ENCODE peak calls at places on chromosomes 3 and 15, in five cellular contexts. F, I, T, R and M are unnamed samples.

GRCh38 chr3:136546718-136547117 is 205.5 kb downstream of the STAG1 start:
- DNase-seq in I (no peak), R (peak; percentile 7), T (no peak), F (no peak), M (no peak)

GRCh38 chr15:82951472-82952155 is 906 bp downstream of the HOMER2 start:
- DNase-seq in I (no peak), F (no peak), T (no peak), R (peak; percentile 49), M (no peak)

GRCh38 chr15:74892313-74892712 is 2.5 kb downstream of the MPI start:
- DNase-seq in F (no peak), R (no peak), T (no peak), I (no peak), M (no peak)

GRCh38 chr3:122609798-122610559 is 32.5 kb downstream of the PARP15 start:
- DNase-seq in T (no peak), R (peak; percentile 80), F (no peak), I (no peak), M (no peak)

GRCh38 chr3:120561251-120562045 is 34.7 kb upstream of the NDUFB4 start:
- DNase-seq in T (peak; percentile 94), F (peak; percentile 66), I (peak; percentile 54), R (peak; percentile 44), M (peak; percentile 40)

GRCh38 chr3:111980716-111981456 is 2.1 kb downstream of the ABHD10 start:
- DNase-seq in F (no peak), I (no peak), T (no peak), R (no peak), M (no peak)

GRCh38 chr3:30871720-30872119 is 22.7 kb downstream of the GADL1 start:
- DNase-seq in I (no peak), T (no peak), F (no peak), R (no peak), M (no peak)

GRCh38 chr3:148861277-148861869 is 3.7 kb upstream of the CPA3 start:
- DNase-seq in F (no peak), R (peak; percentile 39), I (no peak), T (no peak), M (no peak)

GRCh38 chr15:30903497-30904187 is at the start of gene FAN1:
- DNase-seq in I (peak; percentile 91), T (peak; percentile 92), R (peak; percentile 91), F (peak; percentile 91), M (peak; percentile 78)

GRCh38 chr15:38038659-38039442 is 104.4 kb downstream of the TMCO5A start:
- DNase-seq in T (no peak), I (no peak), F (no peak), R (no peak), M (no peak)

GRCh38 chr3:51954120-51954519 is 1.1 kb upstream of the GPR62 start:
- DNase-seq in F (no peak), I (no peak), R (no peak), T (no peak), M (no peak)

GRCh38 chr3:51957520-51958205 is 2.5 kb downstream of the GPR62 start:
- DNase-seq in I (peak; percentile 41), T (no peak), R (no peak), F (no peak), M (no peak)

GRCh38 chr3:51955175-51955892 is at the start of gene GPR62:
- DNase-seq in F (no peak), R (no peak), I (peak; percentile 42), T (no peak), M (no peak)

GRCh38 chr3:51954713-51955112 is 468 bp upstream of the GPR62 start:
- DNase-seq in F (no peak), R (no peak), I (no peak), T (no peak), M (no peak)

DNA sequence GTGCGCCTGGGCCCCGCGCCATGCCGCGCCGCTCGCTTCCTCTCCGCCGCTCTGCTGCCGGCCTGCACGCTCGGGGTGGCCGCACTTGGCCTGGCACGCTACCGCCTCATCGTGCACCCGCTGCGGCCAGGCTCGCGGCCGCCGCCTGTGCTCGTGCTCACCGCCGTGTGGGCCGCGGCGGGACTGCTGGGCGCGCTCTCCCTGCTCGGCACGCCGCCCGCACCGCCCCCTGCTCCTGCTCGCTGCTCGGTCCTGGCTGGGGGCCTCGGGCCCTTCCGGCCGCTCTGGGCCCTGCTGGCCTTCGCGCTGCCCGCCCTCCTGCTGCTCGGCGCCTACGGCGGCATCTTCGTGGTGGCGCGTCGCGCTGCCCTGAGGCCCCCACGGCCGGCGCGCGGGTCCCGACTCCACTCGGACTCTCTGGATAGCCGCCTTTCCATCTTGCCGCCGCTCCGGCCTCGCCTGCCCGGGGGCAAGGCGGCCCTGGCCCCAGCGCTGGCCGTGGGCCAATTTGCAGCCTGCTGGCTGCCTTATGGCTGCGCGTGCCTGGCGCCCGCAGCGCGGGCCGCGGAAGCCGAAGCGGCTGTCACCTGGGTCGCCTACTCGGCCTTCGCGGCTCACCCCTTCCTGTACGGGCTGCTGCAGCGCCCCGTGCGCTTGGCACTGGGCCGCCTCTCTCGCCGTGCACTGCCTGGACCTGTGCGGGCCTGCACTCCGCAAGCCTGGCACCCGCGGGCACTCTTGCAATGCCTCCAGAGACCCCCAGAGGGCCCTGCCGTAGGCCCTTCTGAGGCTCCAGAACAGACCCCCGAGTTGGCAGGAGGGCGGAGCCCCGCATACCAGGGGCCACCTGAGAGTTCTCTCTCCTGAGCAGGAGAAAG is 951 bp downstream of the GPR62 start:
- DNase-seq in F (no peak), I (peak; percentile 56), T (peak; percentile 80), R (peak; percentile 72), M (peak; percentile 51)
- TF ChIP-seq CTCF in F (peak; percentile 50), I (peak; percentile 17), T (peak; percentile 27), R (no peak), M (peak; percentile 57)

DNA sequence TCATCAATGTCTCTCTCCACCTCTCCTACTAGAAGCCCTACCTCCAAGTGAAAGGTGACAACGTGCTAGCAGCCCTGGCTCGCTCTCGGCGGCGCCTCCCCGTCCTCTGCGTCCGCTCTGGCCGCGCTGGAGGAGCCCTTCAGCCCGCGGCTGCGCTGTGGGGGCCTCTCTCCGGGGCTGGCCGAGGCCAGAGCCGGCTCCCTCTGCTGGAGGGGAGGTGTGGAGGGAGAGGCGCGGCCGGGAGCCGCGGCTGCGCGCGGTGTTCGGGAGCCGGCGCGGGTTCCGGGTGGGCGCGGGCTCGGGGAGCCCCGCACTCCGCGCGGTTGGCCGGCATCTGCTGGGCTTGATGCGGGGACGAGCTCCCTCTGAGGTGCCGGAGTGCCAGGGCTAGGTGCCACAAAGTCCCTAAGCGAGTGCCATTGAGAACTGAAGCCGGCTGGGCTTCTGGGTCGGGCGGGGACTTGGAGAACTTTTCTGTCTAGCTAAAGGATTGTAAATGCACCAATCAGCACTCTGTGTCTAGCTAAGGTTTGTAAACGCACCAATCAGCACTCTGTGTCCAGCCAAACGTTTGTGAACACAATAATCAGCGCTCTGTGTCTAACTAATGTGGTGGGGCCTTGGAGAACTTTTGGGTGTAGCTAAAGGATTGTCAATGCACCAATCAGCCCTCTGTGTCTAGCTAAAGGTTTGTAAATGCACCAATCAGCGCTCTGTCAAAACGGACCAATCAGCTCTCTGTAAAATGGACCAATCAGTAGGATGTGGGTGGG is 84.8 kb upstream of the ARRDC4 start:
- DNase-seq in R (no peak), F (peak; percentile 58), I (peak; percentile 65), T (no peak), M (no peak)
- TF ChIP-seq CTCF in R (no peak), F (peak; percentile 18), I (no peak), T (no peak), M (no peak)

GRCh38 chr3:189192725-189193124 is 21.0 kb downstream of the TPRG1 start:
- DNase-seq in F (no peak), T (no peak), R (no peak), I (no peak), M (no peak)

DNA sequence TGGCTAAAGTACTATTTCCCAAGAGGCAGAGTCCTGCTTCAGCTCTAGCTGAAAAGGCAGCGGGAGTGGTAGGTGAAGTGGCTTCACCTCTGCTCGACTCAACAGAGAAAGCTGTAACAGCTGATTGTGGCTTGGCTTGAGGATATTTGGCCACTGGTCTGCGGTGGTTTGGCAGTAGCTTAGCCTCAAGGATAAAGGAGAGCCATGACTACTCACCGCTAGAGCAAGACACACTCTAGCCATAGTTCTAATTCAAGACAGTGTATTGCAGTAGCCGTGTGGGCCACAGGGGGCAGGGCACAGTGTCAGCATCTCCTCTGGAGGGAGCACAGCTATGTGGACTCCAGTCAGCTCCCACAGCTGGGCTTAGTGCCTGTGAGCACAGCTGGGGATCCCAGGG is 23.5 kb downstream of the TPRG1 start:
- DNase-seq in I (no peak), F (peak; percentile 47), R (no peak), T (no peak), M (no peak)
- TF ChIP-seq CTCF in I (no peak), F (peak; percentile 14), R (no peak), T (no peak), M (no peak)

DNA sequence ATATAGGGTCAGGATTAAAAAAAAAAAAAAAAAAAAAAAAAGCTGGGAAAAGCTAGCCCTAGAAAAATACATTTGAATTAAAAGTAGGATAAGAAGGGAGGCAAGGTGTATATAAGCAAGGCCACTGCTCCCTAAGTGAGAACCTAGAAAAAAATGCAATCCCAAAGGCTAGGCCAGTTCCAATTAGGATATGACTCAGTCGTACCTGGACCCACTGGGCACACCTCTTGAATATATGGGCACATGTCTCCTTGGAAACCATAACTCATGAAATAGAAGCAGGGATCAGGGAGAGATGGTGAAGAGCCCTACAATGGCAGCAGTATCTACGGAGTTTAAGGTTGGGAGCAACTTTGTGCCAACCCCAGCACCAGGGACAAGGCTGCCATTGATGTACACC is 314.1 kb upstream of the IL12A start:
- DNase-seq in R (no peak), F (no peak), I (no peak), T (no peak), M (no peak)
- TF ChIP-seq CTCF in R (no peak), F (no peak), I (no peak), T (no peak), M (no peak)

GRCh38 chr15:42984534-42985034 is 64.0 kb upstream of the TTBK2 start:
- DNase-seq in T (no peak), I (no peak), F (no peak), R (no peak), M (no peak)
- TF ChIP-seq CTCF in T (peak; percentile 14), I (no peak), F (no peak), R (no peak), M (no peak)

DNA sequence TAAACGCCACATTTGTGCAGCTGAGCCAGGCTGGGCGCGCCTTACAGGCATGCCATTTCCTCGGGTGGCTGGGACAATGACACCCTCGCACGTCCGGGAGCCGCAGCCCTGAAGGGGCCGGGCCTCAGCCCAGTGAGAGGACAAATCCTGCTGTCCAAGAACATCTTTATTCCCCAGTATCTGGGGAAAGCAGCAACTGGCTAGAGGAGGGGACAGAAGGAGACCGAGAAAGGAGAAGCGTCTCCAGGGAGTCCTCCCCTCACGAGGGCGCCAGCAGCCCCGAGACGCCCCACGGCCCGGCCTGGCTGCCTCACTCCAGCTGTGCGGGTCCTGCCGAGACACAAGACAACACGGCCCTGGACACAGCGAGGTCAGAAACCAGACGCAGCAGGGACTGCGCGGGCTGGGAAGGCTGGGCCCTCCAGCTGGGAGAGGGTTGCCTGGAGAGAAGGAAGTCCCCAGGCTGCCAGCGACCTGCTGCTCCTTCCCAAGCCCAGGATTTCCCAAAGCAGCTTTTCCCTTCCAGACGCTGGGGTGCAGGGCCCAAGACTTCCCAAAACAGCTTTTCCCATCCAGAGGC is 130.2 kb downstream of the CHSY1 start:
- DNase-seq in I (peak; percentile 78), F (peak; percentile 84), R (peak; percentile 79), T (peak; percentile 89), M (peak; percentile 22)
- TF ChIP-seq CTCF in I (no peak), F (peak; percentile 38), R (peak; percentile 4), T (no peak), M (peak; percentile 30)

DNA sequence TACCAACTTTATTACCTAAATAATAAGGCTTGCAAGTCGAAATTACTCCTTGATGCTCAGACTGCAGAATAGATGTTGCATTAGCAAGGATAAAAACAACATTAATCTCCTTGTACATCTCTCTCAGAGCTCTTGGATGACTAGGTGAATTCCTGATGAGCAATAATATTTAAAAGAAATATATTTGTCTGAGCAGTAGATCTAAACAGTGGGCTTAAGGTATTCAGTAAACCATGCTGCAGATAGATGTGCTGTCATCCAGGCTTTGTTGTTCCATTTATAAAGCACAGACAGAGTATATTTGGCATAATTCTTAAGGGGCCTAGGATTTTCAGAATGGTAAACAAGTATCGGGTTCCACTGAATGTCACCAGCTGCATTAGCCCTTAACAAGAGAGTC is 257.1 kb downstream of the TUSC7 start:
- DNase-seq in T (no peak), I (no peak), F (no peak), R (no peak), M (no peak)
- TF ChIP-seq CTCF in T (no peak), I (no peak), F (no peak), R (no peak), M (no peak)